ENCODE peak calls at places on chromosomes 2 and 18, in eight cellular contexts. R, C, H, U, B, J, D and W are unnamed samples.

GRCh38 chr2:47798628-47799027 is 15.7 kb downstream of the MSH6 start:
- DNase-seq in R (no peak), C (no peak), H (no peak), U (no peak), B (no peak), J (no peak), D (no peak), W (no peak)

GRCh38 chr2:236025892-236026291 is 142.3 kb downstream of the GBX2 start:
- DNase-seq in R (no peak), C (no peak), H (no peak), U (no peak), B (no peak), J (no peak), D (no peak), W (no peak)

GRCh38 chr18:51611326-51611725 is 413.8 kb upstream of the MEX3C start:
- DNase-seq in R (no peak), C (no peak), H (no peak), U (no peak), B (no peak), J (no peak), D (no peak), W (no peak)

GRCh38 chr2:99641999-99642398 is 152.2 kb upstream of the REV1 start:
- DNase-seq in R (no peak), C (no peak), H (no peak), U (no peak), B (no peak), J (no peak), D (no peak), W (no peak)

GRCh38 chr2:120702061-120702460 is 33.6 kb upstream of the GLI2 start:
- DNase-seq in R (no peak), C (no peak), H (no peak), U (no peak), B (no peak), J (no peak), D (no peak), W (no peak)

GRCh38 chr2:127582863-127583861 is 47.7 kb downstream of the MYO7B start:
- DNase-seq in R (no peak), C (no peak), H (no peak), U (no peak), B (no peak), J (no peak), D (no peak), W (no peak)

GRCh38 chr2:234464291-234464645 is 32.6 kb downstream of the ARL4C start:
- DNase-seq in R (no peak), C (no peak), H (no peak), U (no peak), B (no peak), J (no peak), D (no peak), W (no peak)

GRCh38 chr2:151549191-151549590 is 139.5 kb downstream of the RIF1 start:
- DNase-seq in R (no peak), C (no peak), H (no peak), U (no peak), B (no peak), J (no peak), D (no peak), W (no peak)

GRCh38 chr2:171034315-171034714 is 105.3 kb downstream of the GORASP2 start:
- DNase-seq in R (no peak), C (no peak), H (no peak), U (no peak), B (no peak), J (no peak), D (no peak), W (no peak)

GRCh38 chr2:161223139-161223732 is 63.0 kb downstream of the TANK start:
- DNase-seq in R (peak), C (no peak), H (no peak), U (no peak), B (no peak), J (no peak), D (peak), W (no peak)

GRCh38 chr2:158619496-158619895 is 162.7 kb downstream of the PKP4 start:
- DNase-seq in R (no peak), C (no peak), H (no peak), U (no peak), B (no peak), J (no peak), D (peak), W (no peak)

GRCh38 chr2:231545105-231545902 is 15.1 kb upstream of the NMUR1 start:
- DNase-seq in R (no peak), C (peak), H (peak), U (no peak), B (no peak), J (no peak), D (no peak), W (no peak)

GRCh38 chr2:38077431-38077769 is 1.4 kb upstream of the CYP1B1 start:
- DNase-seq in R (no peak), C (no peak), H (no peak), U (no peak), B (no peak), J (no peak), D (no peak), W (no peak)

GRCh38 chr18:8381801-8382459 is 227.3 kb upstream of the RAB12 start:
- DNase-seq in R (no peak), C (no peak), H (no peak), U (no peak), B (no peak), J (no peak), D (no peak), W (no peak)

GRCh38 chr2:221372156-221372870 is 199.8 kb downstream of the EPHA4 start:
- DNase-seq in R (no peak), C (no peak), H (no peak), U (no peak), B (peak), J (no peak), D (no peak), W (no peak)

GRCh38 chr2:27638709-27639108 is 9.9 kb downstream of the GPN1 start:
- DNase-seq in R (no peak), C (no peak), H (no peak), U (no peak), B (no peak), J (no peak), D (no peak), W (no peak)

GRCh38 chr2:5227062-5227699 is 465.0 kb upstream of the SOX11 start:
- DNase-seq in R (no peak), C (no peak), H (no peak), U (no peak), B (no peak), J (no peak), D (peak), W (no peak)

GRCh38 chr2:219519526-219519916 is 5.2 kb downstream of the ASIC4 start:
- DNase-seq in R (no peak), C (no peak), H (no peak), U (no peak), B (no peak), J (no peak), D (no peak), W (no peak)